ENCODE peak calls at places on chromosomes 11 and 22, in four cellular contexts. C is Caco-2; D is effector memory CD4-positive, alpha-beta T cell; J is A549. L is an unnamed sample. For H3K9me3, the result is how much of the 10 kb centered on the place peaks cover.

GRCh38 chr11:20161230-20161918 is 1.1 kb upstream of the DBX1 start:
- DNase-seq in D (no peak), C (no peak), J (no peak), L (no peak)

GRCh38 chr22:42758929-42759629 is 38.4 kb upstream of the A4GALT start:
- DNase-seq in D (no peak), J (peak), C (no peak), L (no peak)

GRCh38 chr11:121391914-121392313 is 60.2 kb upstream of the SORL1 start:
- DNase-seq in C (no peak), D (no peak), J (peak), L (no peak)

GRCh38 chr22:37976547-37976946 is 7.8 kb downstream of the SOX10 start:
- DNase-seq in C (no peak), J (no peak), D (no peak), L (no peak)

GRCh38 chr11:47590026-47590861 is 3.8 kb downstream of the FAM180B start:
- DNase-seq in D (no peak), C (no peak), J (no peak), L (no peak)

GRCh38 chr11:76598426-76598839 is 72.1 kb downstream of the LRRC32 start:
- DNase-seq in D (no peak), C (peak), J (peak), L (no peak)

GRCh38 chr22:50672471-50673230 is at the start of gene SHANK3:
- DNase-seq in D (no peak), C (no peak), J (no peak), L (no peak)

GRCh38 chr22:25495286-25495685 is 69.2 kb upstream of the GRK3 start:
- DNase-seq in D (no peak), C (no peak), J (no peak), L (no peak)

GRCh38 chr11:128365044-128365443 is 222.3 kb downstream of the ETS1 start:
- DNase-seq in D (no peak), C (no peak), J (peak), L (no peak)

GRCh38 chr11:74721479-74721835 is 9.8 kb downstream of the CHRDL2 start:
- DNase-seq in C (no peak), D (no peak), J (no peak), L (no peak)

GRCh38 chr11:113781682-113782081 is 2.1 kb downstream of the CLDN25 start:
- DNase-seq in D (no peak), C (no peak), J (no peak), L (no peak)

GRCh38 chr22:39559456-39560105 is 11.0 kb upstream of the CACNA1I start:
- DNase-seq in D (no peak), J (no peak), C (no peak), L (no peak)

GRCh38 chr22:19178065-19178658 is 374 bp downstream of the SLC25A1 start:
- DNase-seq in C (peak), J (no peak), D (peak), L (peak)

GRCh38 chr11:22703040-22703439 is 36.6 kb downstream of the GAS2 start:
- DNase-seq in J (peak), D (no peak), C (peak), L (no peak)

GRCh38 chr11:119023741-119024140 is 5.2 kb downstream of the TRAPPC4 start:
- DNase-seq in D (no peak), J (no peak), C (no peak), L (no peak)

GRCh38 chr11:11213117-11213516 is 139.9 kb downstream of the CSNK2A3 start:
- DNase-seq in C (no peak), J (no peak), D (no peak), L (no peak)

GRCh38 chr11:5891216-5891800 is 1.7 kb upstream of the OR52E5 start:
- DNase-seq in D (no peak), J (peak), C (no peak), L (no peak)

GRCh38 chr11:45724145-45724544 is 58.7 kb upstream of the CHST1 start:
- DNase-seq in D (no peak), J (no peak), C (no peak), L (no peak)

GRCh38 chr22:35540600-35541253 is at the start of gene RASD2:
- DNase-seq in J (peak), C (peak), D (no peak), L (no peak)

GRCh38 chr11:79762271-79762935 is 321.6 kb upstream of the TENM4 start:
- DNase-seq in C (no peak), J (peak), D (no peak), L (no peak)

GRCh38 chr11:14148653-14149273 is 186.2 kb downstream of the SPON1 start:
- DNase-seq in J (peak), C (no peak), D (no peak), L (no peak)

GRCh38 chr11:6588018-6588417 is 15.4 kb downstream of the RRP8 start:
- DNase-seq in J (no peak), D (no peak), C (no peak), L (no peak)

GRCh38 chr22:21051145-21051835 is 5.5 kb downstream of the LRRC74B start:
- DNase-seq in C (no peak), J (no peak), D (no peak), L (no peak)

GRCh38 chr11:26127336-26127735 is 204.6 kb upstream of the ANO3 start:
- DNase-seq in J (no peak), C (no peak), D (no peak), L (no peak)

GRCh38 chr22:45504703-45505341 is 2.1 kb downstream of the FBLN1 start:
- DNase-seq in J (no peak), C (no peak), D (no peak), L (no peak)

GRCh38 chr11:70540196-70540595 is 141.9 kb downstream of the CTTN start:
- DNase-seq in D (no peak), C (no peak), J (no peak), L (no peak)

GRCh38 chr22:31613904-31614296 is 48.1 kb downstream of the PISD start:
- DNase-seq in D (no peak), C (no peak), J (no peak), L (no peak)

GRCh38 chr11:131186629-131187075 is 183.8 kb upstream of the NTM start:
- DNase-seq in D (no peak), C (no peak), J (no peak), L (no peak)

GRCh38 chr11:100719809-100720221 is 32.7 kb downstream of the ARHGAP42 start:
- DNase-seq in J (peak), C (no peak), D (no peak), L (no peak)

GRCh38 chr11:64864135-64864472 is 14.3 kb downstream of the EHD1 start:
- DNase-seq in C (no peak), D (no peak), J (no peak), L (no peak)

GRCh38 chr11:61334434-61335354 is 1.7 kb downstream of the TKFC start:
- DNase-seq in J (no peak), D (no peak), C (no peak), L (no peak)

GRCh38 chr11:121250843-121251242 is 41.7 kb upstream of the SC5D start:
- DNase-seq in D (no peak), J (no peak), C (peak), L (no peak)

GRCh38 chr11:44208976-44209603 is 100.8 kb downstream of the ALX4 start:
- DNase-seq in J (no peak), D (no peak), C (no peak), L (no peak)

GRCh38 chr11:112425121-112425520 is 164.5 kb upstream of the PLET1 start:
- DNase-seq in C (no peak), D (no peak), J (no peak), L (no peak)

GRCh38 chr22:36585841-36586240 is 56.9 kb upstream of the EIF3D start:
- DNase-seq in J (no peak), D (no peak), C (peak), L (no peak)

GRCh38 chr22:35894937-35895708 is 133.5 kb downstream of the RBFOX2 start:
- DNase-seq in D (no peak), J (peak), C (peak), L (no peak)

GRCh38 chr22:39289445-39290247 is 29.8 kb downstream of the RPL3 start:
- DNase-seq in J (no peak), D (no peak), C (no peak), L (no peak)

GRCh38 chr11:69541501-69542313 is 60.2 kb downstream of the LINC01488 start:
- DNase-seq in D (no peak), J (peak), C (peak), L (no peak)

GRCh38 chr22:39610246-39610645 is 39.7 kb downstream of the CACNA1I start:
- DNase-seq in C (no peak), D (no peak), J (no peak), L (no peak)

GRCh38 chr11:84316866-84317560 is 1030.8 kb upstream of the CCDC90B start:
- DNase-seq in C (no peak), D (no peak), J (no peak), L (no peak)

GRCh38 chr22:47076758-47077157 is 314.3 kb downstream of the TBC1D22A start:
- DNase-seq in C (no peak), D (no peak), J (no peak), L (no peak)
- H3K9me3 ChIP-seq in C (under half), D (under half), J (under half), L (under half)

GRCh38 chr11:50174189-50174588 is 141.5 kb downstream of the OR4C45 start:
- DNase-seq in D (no peak), J (no peak), C (no peak), L (no peak)

GRCh38 chr11:50169634-50170033 is 137.0 kb downstream of the OR4C45 start:
- DNase-seq in J (no peak), C (no peak), D (no peak), L (no peak)

GRCh38 chr11:50178732-50179131 is 146.1 kb downstream of the OR4C45 start:
- DNase-seq in C (no peak), J (no peak), D (no peak), L (no peak)

GRCh38 chr11:50170115-50170514 is 137.4 kb downstream of the OR4C45 start:
- DNase-seq in J (no peak), D (no peak), C (no peak), L (no peak)

DNA sequence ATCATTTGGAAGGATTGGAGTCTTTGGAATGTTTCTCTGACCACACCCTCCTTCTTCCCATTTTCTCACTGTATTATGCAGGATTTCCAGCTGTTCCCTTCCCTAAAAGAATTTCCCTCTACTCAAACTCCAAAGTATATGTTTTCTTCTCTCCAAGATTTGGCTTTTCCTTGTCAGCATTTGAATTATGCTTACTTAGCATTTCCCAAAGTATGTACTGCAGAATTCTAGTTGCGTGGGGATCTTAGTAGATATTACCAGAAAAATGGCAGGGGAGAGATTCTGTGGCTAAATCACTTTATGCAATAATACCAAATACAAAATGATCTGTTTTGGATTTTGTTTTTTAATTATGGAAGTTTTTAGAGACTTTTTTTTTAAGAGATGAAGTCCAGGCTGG is 142.3 kb downstream of the OR4C45 start:
- DNase-seq in C (no peak), J (no peak), D (no peak), L (no peak)
- H3K9me3 ChIP-seq in C (under half), J (under half), D (under half), L (under half)

DNA sequence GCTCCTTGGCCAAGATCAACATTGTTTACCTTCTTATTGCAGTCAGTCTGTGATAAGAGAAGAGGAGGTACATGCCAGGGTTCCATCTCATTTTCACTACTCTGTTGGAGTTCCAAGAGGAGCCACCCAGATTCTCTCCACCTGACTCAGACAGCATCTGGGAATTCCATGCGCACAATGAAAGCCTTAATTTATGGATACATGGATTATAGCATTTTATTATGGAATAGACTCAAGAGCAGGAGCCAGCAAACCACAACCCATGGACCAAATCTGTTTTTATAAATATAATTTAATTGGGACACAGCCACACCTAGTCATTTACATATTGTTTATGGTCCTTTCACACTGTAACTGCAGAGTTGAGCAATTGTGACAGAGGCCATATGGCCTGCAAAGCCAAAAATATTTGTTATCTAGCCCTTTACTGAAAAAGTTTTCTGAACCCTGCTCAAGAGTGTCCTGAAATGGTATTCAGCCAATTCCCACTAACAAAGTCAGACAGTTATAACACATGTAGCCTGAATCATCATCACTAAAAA is 104.7 kb upstream of the TEAD1 start:
- DNase-seq in J (peak), D (no peak), C (no peak), L (no peak)
- H3K9me3 ChIP-seq in J (under half), D (under half), C (under half), L (under half)

DNA sequence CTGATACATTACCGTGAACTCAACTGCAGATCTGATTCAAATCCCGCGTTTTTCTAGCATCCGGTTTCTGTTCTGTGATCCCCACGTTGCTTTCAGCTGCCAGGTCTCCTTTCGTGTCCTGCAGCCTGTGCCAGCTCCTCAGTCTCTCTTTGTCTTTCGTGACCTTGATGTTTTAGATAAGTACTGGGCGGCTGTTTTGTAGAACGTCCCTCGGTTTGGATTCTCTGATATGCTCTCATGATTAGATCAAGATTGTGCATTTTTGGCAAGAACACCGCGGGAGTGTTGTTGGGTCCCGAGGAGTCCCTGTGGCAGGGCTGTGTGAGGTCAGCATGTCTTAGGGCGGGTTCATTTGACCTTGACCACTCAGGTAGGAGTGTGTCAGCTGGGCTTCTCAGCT is 38.6 kb downstream of the KCNQ1 start:
- DNase-seq in C (no peak), D (no peak), J (no peak), L (no peak)
- H3K9me3 ChIP-seq in C (under half), D (under half), J (under half), L (under half)

DNA sequence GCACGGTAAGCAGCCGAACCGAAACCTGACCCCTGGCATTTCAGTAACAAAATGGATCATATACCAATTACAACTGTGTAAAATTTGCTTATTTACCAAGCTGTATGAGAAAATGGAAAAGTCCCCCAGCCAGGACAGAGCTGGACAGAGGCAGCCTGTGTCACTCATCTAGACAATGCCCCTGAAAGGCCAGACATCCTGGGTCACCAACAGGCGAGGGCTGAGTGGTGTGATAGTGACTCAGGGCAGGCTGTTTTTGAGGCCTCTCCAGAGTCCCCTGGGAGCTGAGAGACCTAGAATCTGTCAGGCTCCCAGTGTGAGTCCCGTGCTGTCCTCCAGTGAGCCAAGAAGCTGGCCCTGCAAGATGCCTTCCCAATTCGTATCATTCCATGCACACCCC is 680.4 kb downstream of the TBC1D22A start:
- DNase-seq in D (no peak), J (no peak), C (no peak), L (no peak)
- H3K9me3 ChIP-seq in D (under half), J (under half), C (under half), L (under half)

DNA sequence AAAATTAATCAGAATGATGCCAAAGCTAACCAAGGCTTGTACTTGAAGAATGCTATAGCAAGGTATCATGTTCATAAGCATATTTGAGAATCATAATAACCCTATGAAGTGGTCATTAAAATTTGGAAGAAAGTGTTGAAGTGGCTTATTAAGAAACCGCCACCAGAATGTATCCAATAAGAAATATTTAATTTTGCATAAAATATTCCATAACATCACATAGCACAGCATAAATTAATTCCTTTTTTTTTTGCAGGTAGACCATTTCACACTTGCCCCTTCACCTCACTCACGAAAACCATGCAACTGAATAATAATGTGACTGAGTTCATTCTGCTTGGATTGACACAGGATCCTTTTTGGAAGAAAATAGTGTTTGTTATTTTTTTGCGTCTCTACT is at the start of gene OR4C16:
- DNase-seq in J (no peak), D (no peak), C (no peak), L (no peak)
- H3K9me3 ChIP-seq in J (under half), D (under half), C (under half), L (under half)

GRCh38 chr11:60003729-60004128 is 13.3 kb upstream of the OOSP4B start:
- DNase-seq in J (peak), C (no peak), D (no peak), L (no peak)
- H3K9me3 ChIP-seq in J (under half), C (under half), D (under half), L (under half)

GRCh38 chr11:2649400-2649799 is 50.4 kb downstream of the KCNQ1OT1 start:
- DNase-seq in J (no peak), C (no peak), D (no peak), L (no peak)
- H3K9me3 ChIP-seq in J (half or more), C (half or more), D (under half), L (under half)

DNA sequence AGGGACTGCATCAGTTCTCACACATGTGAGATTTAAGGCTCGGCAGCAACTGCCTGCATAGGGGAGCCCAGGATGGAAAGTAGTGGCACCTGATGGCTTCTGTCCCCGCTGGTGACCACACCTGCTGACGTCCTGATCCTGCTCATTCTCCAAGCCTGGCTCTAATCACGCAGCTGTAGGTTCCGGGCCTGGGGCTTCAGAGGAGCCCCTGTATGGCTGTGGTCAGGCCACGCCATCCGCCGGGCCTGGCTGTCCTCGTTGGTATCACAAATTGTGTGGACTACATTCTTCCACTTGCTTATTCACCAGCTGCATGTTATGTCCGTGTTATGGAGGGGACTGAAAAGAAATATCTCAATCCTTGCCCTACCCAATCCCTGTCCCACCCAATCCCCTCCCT is 580.0 kb downstream of the TBC1D22A start:
- DNase-seq in D (no peak), J (no peak), C (no peak), L (no peak)
- H3K9me3 ChIP-seq in D (under half), J (under half), C (under half), L (under half)

L was measured in T-helper 17 cell.